ENCODE peak calls at places on chromosomes 13 and 19, in four cellular contexts. T is HepG2, H is K562, Q is H1. U is an unnamed sample. For H3K4me1, the result is how much of the 10 kb centered on the place peaks cover.

GRCh38 chr13:31122143-31122542 is 39.6 kb downstream of the HSPH1 start:
- DNase-seq in T (no peak), Q (no peak), H (no peak), U (no peak)

GRCh38 chr13:39035799-39036198 is 2.1 kb downstream of the PROSER1 start:
- DNase-seq in H (no peak), Q (no peak), T (no peak), U (no peak)

GRCh38 chr19:5774921-5775320 is 9.6 kb downstream of the PRR22 start:
- DNase-seq in H (no peak), Q (no peak), T (no peak), U (no peak)

GRCh38 chr13:46492946-46493345 is 60.0 kb upstream of the LRCH1 start:
- DNase-seq in Q (no peak), T (peak), H (peak), U (peak)

GRCh38 chr19:2888739-2889224 is 11.9 kb upstream of the ZNF57 start:
- DNase-seq in T (no peak), Q (no peak), H (no peak), U (no peak)

GRCh38 chr19:35868172-35868822 is at the start of gene APLP1:
- DNase-seq in Q (peak), T (peak), H (peak), U (peak)

GRCh38 chr19:52336976-52337375 is 933 bp downstream of the ZNF610 start:
- DNase-seq in Q (no peak), H (no peak), T (no peak), U (peak)

GRCh38 chr13:25890671-25891212 is 161.1 kb downstream of the SHISA2 start:
- DNase-seq in T (no peak), H (no peak), Q (no peak), U (no peak)

GRCh38 chr13:98739023-98739422 is 13.4 kb downstream of the SLC15A1 start:
- DNase-seq in H (no peak), T (no peak), Q (no peak), U (no peak)

GRCh38 chr13:98214008-98214643 is 37.1 kb upstream of the RNF113B start:
- DNase-seq in H (no peak), T (no peak), Q (no peak), U (no peak)

GRCh38 chr13:33487575-33488243 is 202.2 kb upstream of the STARD13 start:
- DNase-seq in T (peak), H (no peak), Q (no peak), U (no peak)

GRCh38 chr19:1571358-1571757 is 3.2 kb upstream of the MEX3D start:
- DNase-seq in T (no peak), H (no peak), Q (no peak), U (no peak)

GRCh38 chr13:28163587-28163986 is 25.2 kb downstream of the PAN3 start:
- DNase-seq in Q (no peak), H (no peak), T (no peak), U (no peak)
- TF ChIP-seq USF2 in Q (no peak), H (no peak), T (no peak), U (no peak)

GRCh38 chr19:38706792-38707511 is 37.3 kb downstream of the CAPN12 start:
- DNase-seq in H (no peak), T (no peak), Q (no peak), U (no peak)
- H3K4me1 ChIP-seq in H (under half), T (half or more), Q (under half), U (under half)

GRCh38 chr13:53921473-53921872 is 892.9 kb downstream of the OLFM4 start:
- DNase-seq in T (no peak), H (no peak), Q (no peak), U (no peak)

GRCh38 chr13:53920916-53921315 is 892.3 kb downstream of the OLFM4 start:
- DNase-seq in Q (no peak), T (no peak), H (no peak), U (no peak)
- TF ChIP-seq YY1 in Q (no peak), T (no peak), H (no peak), U (no peak)

GRCh38 chr19:48496959-48497727 is 14.5 kb downstream of the LMTK3 start:
- DNase-seq in Q (no peak), H (no peak), T (peak), U (peak)
- TF ChIP-seq USF2 in Q (no peak), H (no peak), T (no peak), U (no peak)

GRCh38 chr19:38838208-38838985 is 6.8 kb upstream of the ECH1 start:
- DNase-seq in T (no peak), Q (no peak), H (no peak), U (no peak)
- H3K4me1 ChIP-seq in T (half or more), Q (under half), H (under half), U (under half)

GRCh38 chr19:10817291-10818038 is 18.5 kb downstream of the TMED1 start:
- DNase-seq in H (no peak), T (no peak), Q (no peak), U (peak)
- TF ChIP-seq YY1 in H (no peak), T (no peak), Q (no peak), U (no peak)